ENCODE peak calls at places on chromosomes 16 and 17, in seven cellular contexts. H is nephron progenitor cell, R is cardiac muscle cell, K is tibial artery, G is psoas muscle, P is neural crest cell, Q is left lung. U is an unnamed sample.

GRCh38 chr17:37440424-37440823 is 33.7 kb downstream of the TADA2A start:
- DNase-seq in H (no peak), R (no peak), K (no peak), G (no peak), P (no peak), Q (no peak), U (no peak)

GRCh38 chr17:75535871-75536270 is 10.4 kb downstream of the LLGL2 start:
- DNase-seq in H (no peak), R (no peak), K (no peak), G (no peak), P (no peak), Q (no peak), U (no peak)

GRCh38 chr17:75996665-75997590 is 3.7 kb upstream of the CDK3 start:
- DNase-seq in H (peak; percentile 60), R (peak; percentile 71), K (peak; percentile 63), G (no peak), P (no peak), Q (peak; percentile 87), U (peak; percentile 55)

GRCh38 chr16:66293207-66293735 is 73.2 kb upstream of the CDH5 start:
- DNase-seq in H (no peak), R (no peak), K (no peak), G (no peak), P (no peak), Q (no peak), U (no peak)

GRCh38 chr16:87918866-87919680 is 17.3 kb downstream of the CA5A start:
- DNase-seq in H (no peak), R (no peak), K (peak; percentile 59), G (peak; percentile 72), P (no peak), Q (no peak), U (peak; percentile 45)

GRCh38 chr16:60137891-60138290 is 1403.8 kb upstream of the GOT2 start:
- DNase-seq in H (no peak), R (no peak), K (no peak), G (no peak), P (no peak), Q (no peak), U (no peak)

GRCh38 chr16:88649924-88650748 is 717 bp downstream of the CYBA start:
- DNase-seq in H (peak; percentile 68), R (peak; percentile 40), K (no peak), G (no peak), P (no peak), Q (peak; percentile 80), U (no peak)

GRCh38 chr16:48511071-48511540 is 98.9 kb downstream of the N4BP1 start:
- DNase-seq in H (no peak), R (peak; percentile 76), K (no peak), G (no peak), P (no peak), Q (no peak), U (peak; percentile 92)

GRCh38 chr17:60560860-60561257 is 34.8 kb upstream of the APPBP2 start:
- DNase-seq in H (no peak), R (no peak), K (no peak), G (no peak), P (no peak), Q (no peak), U (no peak)

GRCh38 chr16:1151424-1152122 is 1.3 kb upstream of the CACNA1H start:
- DNase-seq in H (no peak), R (no peak), K (no peak), G (no peak), P (no peak), Q (no peak), U (no peak)

GRCh38 chr17:51154176-51154575 is 817 bp downstream of the NME1 start:
- DNase-seq in H (no peak), R (peak; percentile 18), K (no peak), G (no peak), P (no peak), Q (no peak), U (no peak)

GRCh38 chr17:82930043-82930923 is 90.5 kb upstream of the ZNF750 start:
- DNase-seq in H (no peak), R (no peak), K (no peak), G (peak; percentile 8), P (no peak), Q (peak; percentile 71), U (no peak)

GRCh38 chr16:86227801-86228200 is 282.5 kb upstream of the FOXF1 start:
- DNase-seq in H (no peak), R (no peak), K (no peak), G (no peak), P (no peak), Q (no peak), U (no peak)

GRCh38 chr16:89070590-89070989 is 23.1 kb upstream of the ACSF3 start:
- DNase-seq in H (no peak), R (no peak), K (no peak), G (no peak), P (no peak), Q (peak; percentile 47), U (no peak)

GRCh38 chr17:34527908-34528470 is 51.4 kb upstream of the TMEM132E start:
- DNase-seq in H (no peak), R (no peak), K (no peak), G (no peak), P (no peak), Q (no peak), U (no peak)

GRCh38 chr17:79125503-79125902 is 50.9 kb downstream of the ENGASE start:
- DNase-seq in H (no peak), R (no peak), K (no peak), G (no peak), P (no peak), Q (no peak), U (no peak)

GRCh38 chr16:11164482-11165270 is 91.3 kb downstream of the SOCS1 start:
- DNase-seq in H (no peak), R (no peak), K (no peak), G (no peak), P (no peak), Q (peak; percentile 28), U (no peak)

GRCh38 chr17:7043544-7044268 is at the start of gene SLC16A11:
- DNase-seq in H (peak; percentile 59), R (peak; percentile 61), K (peak; percentile 24), G (peak; percentile 64), P (no peak), Q (peak; percentile 86), U (peak; percentile 31)

GRCh38 chr17:21296097-21297025 is 11.8 kb downstream of the MAP2K3 start:
- DNase-seq in H (no peak), R (no peak), K (no peak), G (no peak), P (no peak), Q (peak; percentile 71), U (no peak)

GRCh38 chr17:68301438-68301959 is 10.2 kb downstream of the ARSG start:
- DNase-seq in H (no peak), R (no peak), K (no peak), G (no peak), P (no peak), Q (no peak), U (no peak)

GRCh38 chr17:12180644-12181261 is 160.1 kb downstream of the MAP2K4 start:
- DNase-seq in H (peak; percentile 47), R (peak; percentile 71), K (no peak), G (no peak), P (peak; percentile 39), Q (no peak), U (peak; percentile 78)

GRCh38 chr16:85055503-85056210 is 28.1 kb downstream of the KIAA0513 start:
- DNase-seq in H (no peak), R (peak; percentile 72), K (peak; percentile 62), G (no peak), P (no peak), Q (peak; percentile 70), U (peak; percentile 78)

GRCh38 chr16:85058909-85059308 is 31.3 kb downstream of the KIAA0513 start:
- DNase-seq in H (no peak), R (no peak), K (no peak), G (no peak), P (no peak), Q (no peak), U (no peak)

GRCh38 chr16:85056211-85056748 is 28.7 kb downstream of the KIAA0513 start:
- DNase-seq in H (no peak), R (peak; percentile 48), K (peak; percentile 39), G (no peak), P (no peak), Q (no peak), U (peak; percentile 43)

GRCh38 chr16:85057948-85058347 is 30.4 kb downstream of the KIAA0513 start:
- DNase-seq in H (no peak), R (no peak), K (no peak), G (no peak), P (no peak), Q (no peak), U (no peak)

DNA sequence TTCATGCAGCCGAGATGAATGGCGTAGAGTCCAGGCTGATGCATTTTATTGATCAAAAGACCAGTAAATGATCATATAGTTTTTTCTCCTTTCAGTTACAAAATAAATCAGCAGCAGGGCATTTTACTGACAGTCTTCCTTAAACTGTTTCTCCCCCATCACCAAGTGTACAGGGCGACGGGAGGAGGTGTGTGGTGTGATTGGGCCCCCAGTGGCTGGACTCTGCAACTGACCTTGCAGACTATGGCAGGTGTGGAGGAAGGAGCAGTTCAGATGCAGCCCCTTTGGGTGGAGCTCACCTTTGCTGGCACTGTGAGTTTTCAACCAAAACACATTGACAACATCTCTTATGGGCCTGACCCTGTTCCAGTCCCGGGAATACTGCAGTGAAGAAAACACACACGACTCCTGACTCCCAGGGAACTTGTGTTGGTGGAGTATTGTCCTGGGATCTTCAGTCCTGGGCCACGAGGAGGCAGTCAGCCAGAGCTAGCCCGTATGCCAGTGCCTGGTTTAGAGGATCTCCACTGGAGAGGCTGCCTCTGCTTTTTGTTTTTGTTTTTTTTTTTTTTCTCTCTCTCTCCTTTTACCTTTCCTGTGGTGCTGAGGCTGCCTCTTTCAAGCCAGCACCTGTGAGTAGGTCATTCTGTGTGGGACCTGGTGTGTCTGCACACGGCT is 29.8 kb downstream of the KIAA0513 start:
- DNase-seq in H (no peak), R (no peak), K (no peak), G (no peak), P (no peak), Q (peak; percentile 15), U (no peak)
- TF ChIP-seq CTCF in H (peak; percentile 12), R (no peak), K (no peak), G (no peak), P (peak; percentile 42), Q (no peak), U (peak; percentile 22)

GRCh38 chr17:40311575-40311974 is 2.6 kb downstream of the RARA start:
- DNase-seq in H (no peak), R (no peak), K (peak; percentile 77), G (peak; percentile 78), P (no peak), Q (peak; percentile 85), U (peak; percentile 39)
- TF ChIP-seq CTCF in H (no peak), R (no peak), K (no peak), G (no peak), P (no peak), Q (no peak), U (no peak)

GRCh38 chr17:56322991-56323390 is 169.7 kb downstream of the ANKFN1 start:
- DNase-seq in H (no peak), R (no peak), K (no peak), G (no peak), P (no peak), Q (no peak), U (no peak)
- TF ChIP-seq CTCF in H (no peak), R (no peak), K (no peak), G (no peak), P (no peak), Q (no peak), U (no peak)

DNA sequence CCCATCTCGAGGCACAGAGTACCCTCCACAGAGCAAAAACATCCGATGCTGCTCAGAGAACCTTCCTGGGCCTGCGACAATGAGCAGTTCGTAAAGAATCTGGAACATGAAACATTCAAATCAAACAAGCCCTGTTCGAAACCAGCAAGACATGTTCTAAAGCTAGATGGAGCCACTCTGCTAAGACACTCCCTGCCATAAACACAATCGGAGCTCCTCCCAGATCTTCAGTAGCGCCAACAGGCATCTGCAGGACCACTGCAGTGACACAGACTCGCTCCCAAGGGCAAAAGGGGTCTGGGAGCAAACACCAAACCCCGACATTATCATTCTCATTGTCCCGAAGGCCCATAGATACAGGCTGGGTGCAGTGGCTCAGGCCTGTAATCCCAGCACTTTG is 108.7 kb downstream of the ZFHX3 start:
- DNase-seq in H (no peak), R (peak; percentile 76), K (peak; percentile 79), G (peak; percentile 48), P (no peak), Q (no peak), U (peak; percentile 78)
- TF ChIP-seq CTCF in H (no peak), R (peak; percentile 34), K (peak; percentile 40), G (peak; percentile 42), P (no peak), Q (no peak), U (peak; percentile 49)